ENCODE peak calls at places on chromosome X, in five cellular contexts. U is fibroblast of villous mesenchyme; B is iPS DF 6.9; P is activated CD8-positive, alpha-beta memory T cell treated with anti-CD3 and anti-CD28 coated beads, Interleukin-2, amount 50 U/mL, for 48 hours; A is RKO. Y is an unnamed sample.

GRCh38 chrX:96979766-96980165 is 96.1 kb downstream of the RPA4 start:
- DNase-seq in U (no peak), B (no peak), P (no peak), A (no peak), Y (no peak)

GRCh38 chrX:18855919-18856644 is 127.8 kb downstream of the PHKA2 start:
- DNase-seq in U (no peak), B (no peak), P (no peak), A (no peak), Y (no peak)

GRCh38 chrX:24259544-24260240 is 54.2 kb downstream of the SUPT20HL2 start:
- DNase-seq in U (peak), B (peak), P (no peak), A (peak), Y (no peak)

GRCh38 chrX:106014119-106014775 is 24.3 kb downstream of the SERPINA7 start:
- DNase-seq in U (no peak), B (no peak), P (no peak), A (no peak), Y (no peak)

GRCh38 chrX:110944323-110944761 is 148.7 kb upstream of the CHRDL1 start:
- DNase-seq in U (no peak), B (no peak), P (no peak), A (no peak), Y (no peak)

GRCh38 chrX:1393871-1394615 is 2.1 kb upstream of the SLC25A6 start:
- DNase-seq in U (no peak), B (no peak), P (no peak), A (no peak), Y (peak)

GRCh38 chrX:75115707-75116413 is 40.2 kb downstream of the ABCB7 start:
- DNase-seq in U (no peak), B (no peak), P (no peak), A (no peak), Y (no peak)

GRCh38 chrX:83416273-83416672 is 91.8 kb upstream of the POU3F4 start:
- DNase-seq in U (no peak), B (no peak), P (no peak), A (peak), Y (no peak)

GRCh38 chrX:74540635-74541249 is 73.7 kb downstream of the RLIM start:
- DNase-seq in U (no peak), B (no peak), P (no peak), A (no peak), Y (no peak)

GRCh38 chrX:131746491-131746968 is 202.7 kb downstream of the OR13H1 start:
- DNase-seq in U (peak), B (no peak), P (no peak), A (no peak), Y (no peak)

GRCh38 chrX:110440016-110440805 is 81.6 kb downstream of the RTL9 start:
- DNase-seq in U (no peak), B (no peak), P (no peak), A (no peak), Y (no peak)

GRCh38 chrX:9573282-9574106 is 108.6 kb downstream of the TBL1X start:
- DNase-seq in U (no peak), B (no peak), P (no peak), A (no peak), Y (no peak)

GRCh38 chrX:73944582-73944947 is 359.4 kb upstream of the ZCCHC13 start:
- DNase-seq in U (no peak), B (no peak), P (no peak), A (peak), Y (no peak)

GRCh38 chrX:135328421-135329005 is 19.2 kb downstream of the ETDC start:
- DNase-seq in U (no peak), B (no peak), P (no peak), A (no peak), Y (no peak)

GRCh38 chrX:136028383-136028984 is 43.2 kb downstream of the SLC9A6 start:
- DNase-seq in U (peak), B (peak), P (no peak), A (peak), Y (no peak)

GRCh38 chrX:72158773-72159172 is 22.8 kb upstream of the PIN4 start:
- DNase-seq in U (no peak), B (no peak), P (no peak), A (no peak), Y (no peak)

GRCh38 chrX:40953369-40953768 is 131.9 kb upstream of the USP9X start:
- DNase-seq in U (no peak), B (no peak), P (no peak), A (no peak), Y (no peak)